ENCODE peak calls at places on chromosomes 1 and 21, in seven cellular contexts. A is OCI-LY7, O is ovary, C is tibial artery, D is GM23248, J is fibroblast of lung, K is fibroblast of mammary gland. S is an unnamed sample.

GRCh38 chr1:155082941-155083541 is 4.4 kb downstream of the EFNA3 start:
- DNase-seq in A (no peak), O (no peak), C (no peak), D (no peak), J (no peak), K (no peak), S (no peak)

GRCh38 chr1:155977607-155978324 is 581 bp downstream of the ARHGEF2 start:
- DNase-seq in A (no peak), O (peak), C (peak), D (peak), J (no peak), K (no peak), S (no peak)

GRCh38 chr21:41778974-41779600 is 12.2 kb upstream of the RIPK4 start:
- DNase-seq in A (no peak), O (no peak), C (no peak), D (no peak), J (no peak), K (no peak), S (no peak)

GRCh38 chr1:50268049-50268448 is 155.2 kb downstream of the DMRTA2 start:
- DNase-seq in A (peak), O (no peak), C (no peak), D (peak), J (no peak), K (no peak), S (peak)

GRCh38 chr1:172727956-172728603 is 69.2 kb downstream of the FASLG start:
- DNase-seq in A (peak), O (no peak), C (no peak), D (peak), J (peak), K (peak), S (peak)

GRCh38 chr1:175871647-175872046 is 128.3 kb upstream of the TNR start:
- DNase-seq in A (no peak), O (no peak), C (no peak), D (no peak), J (no peak), K (no peak), S (no peak)

GRCh38 chr1:152753586-152753985 is 4.2 kb upstream of the KPRP start:
- DNase-seq in A (no peak), O (no peak), C (no peak), D (no peak), J (no peak), K (no peak), S (no peak)

GRCh38 chr1:229221106-229222019 is 49.5 kb upstream of the RAB4A start:
- DNase-seq in A (no peak), O (no peak), C (no peak), D (no peak), J (peak), K (peak), S (peak)

GRCh38 chr1:40853113-40853999 is 8.8 kb downstream of the CITED4 start:
- DNase-seq in A (no peak), O (no peak), C (no peak), D (no peak), J (no peak), K (no peak), S (no peak)

GRCh38 chr21:40736145-40736544 is 110.8 kb downstream of the DSCAM start:
- DNase-seq in A (no peak), O (no peak), C (no peak), D (no peak), J (no peak), K (no peak), S (no peak)

GRCh38 chr1:101198842-101199636 is 37.8 kb upstream of the S1PR1 start:
- DNase-seq in A (no peak), O (no peak), C (no peak), D (no peak), J (no peak), K (no peak), S (no peak)

GRCh38 chr1:197918815-197919522 is 1.8 kb downstream of the LHX9 start:
- DNase-seq in A (no peak), O (no peak), C (peak), D (no peak), J (no peak), K (no peak), S (no peak)

GRCh38 chr21:39763282-39763970 is 18.4 kb downstream of the IGSF5 start:
- DNase-seq in A (no peak), O (peak), C (no peak), D (no peak), J (no peak), K (no peak), S (no peak)

GRCh38 chr1:33306561-33307493 is 14.1 kb downstream of the A3GALT2 start:
- DNase-seq in A (no peak), O (peak), C (peak), D (peak), J (peak), K (no peak), S (no peak)

GRCh38 chr1:203187306-203188264 is 1.1 kb upstream of the CHI3L1 start:
- DNase-seq in A (no peak), O (no peak), C (peak), D (no peak), J (no peak), K (no peak), S (no peak)

GRCh38 chr1:41662061-41662655 is 177.7 kb upstream of the EDN2 start:
- DNase-seq in A (no peak), O (peak), C (peak), D (peak), J (peak), K (peak), S (peak)

GRCh38 chr1:30388386-30388785 is 335.0 kb downstream of the MATN1 start:
- DNase-seq in A (no peak), O (no peak), C (peak), D (no peak), J (no peak), K (no peak), S (no peak)

GRCh38 chr1:61171915-61172485 is 89.6 kb downstream of the NFIA start:
- DNase-seq in A (no peak), O (no peak), C (no peak), D (no peak), J (no peak), K (peak), S (no peak)

GRCh38 chr1:38455829-38456563 is 403.6 kb downstream of the RRAGC start:
- DNase-seq in A (no peak), O (no peak), C (no peak), D (no peak), J (no peak), K (no peak), S (no peak)

GRCh38 chr1:65180977-65181376 is 33.0 kb downstream of the AK4 start:
- DNase-seq in A (no peak), O (no peak), C (no peak), D (no peak), J (no peak), K (no peak), S (no peak)

GRCh38 chr1:116376734-116377096 is 3.7 kb downstream of the ATP1A1 start:
- DNase-seq in A (no peak), O (no peak), C (no peak), D (peak), J (no peak), K (no peak), S (no peak)
- H3K4me3 ChIP-seq in A (peak), O (no peak), C (peak), D (peak), J (no peak), K (no peak), S (no peak)

GRCh38 chr1:161013591-161014513 is 7.1 kb downstream of the F11R start:
- DNase-seq in A (peak), O (peak), C (peak), D (peak), J (peak), K (peak), S (peak)
- H3K4me3 ChIP-seq in A (peak), O (no peak), C (no peak), D (no peak), J (no peak), K (no peak), S (peak)

DNA sequence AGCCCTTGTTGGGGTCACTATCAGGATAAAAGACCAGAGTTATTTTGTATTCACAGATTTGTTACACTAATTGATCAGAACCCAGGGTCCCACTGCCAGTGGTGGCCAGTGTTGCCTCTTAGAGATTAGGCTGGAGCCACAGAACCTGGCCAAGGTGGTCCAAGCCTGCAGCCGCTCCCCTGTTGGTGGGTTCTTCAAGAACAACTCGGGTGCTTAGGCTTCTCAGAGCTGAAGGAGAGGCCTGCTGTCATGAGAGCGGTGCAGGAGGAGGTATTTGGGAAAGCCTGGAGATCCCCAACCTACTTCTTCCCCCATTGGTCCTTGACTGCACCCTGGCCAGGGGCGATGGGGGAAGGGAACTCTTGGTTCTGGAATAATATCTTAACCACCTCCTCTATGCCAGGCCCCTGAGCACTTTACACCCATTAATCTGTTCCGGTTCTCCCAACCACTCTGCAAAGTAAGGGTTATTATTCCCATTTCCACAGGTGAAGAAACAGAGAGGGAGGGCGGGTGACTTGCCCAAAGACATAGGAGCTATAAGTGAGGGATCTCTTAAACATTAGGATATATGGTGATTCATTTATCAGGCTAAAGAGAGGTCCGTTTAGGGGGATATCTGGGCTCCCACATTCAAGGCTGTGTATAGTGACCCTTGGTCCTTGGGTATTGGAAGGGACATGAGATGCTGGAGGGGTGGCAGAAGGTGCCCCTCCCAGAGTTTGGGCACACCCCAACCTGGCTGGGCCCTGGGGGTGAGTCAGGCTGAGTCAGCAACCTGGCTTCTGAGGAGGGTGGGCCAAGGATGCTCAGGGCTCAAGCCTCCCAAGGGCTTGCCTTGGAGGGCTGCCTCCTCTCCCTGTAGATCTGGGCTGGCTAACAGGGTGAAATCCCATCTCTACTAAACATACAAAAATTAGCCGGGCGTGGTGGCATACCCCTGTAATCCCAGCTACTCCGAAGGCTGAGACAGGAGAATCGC is 5.1 kb downstream of the TRNP1 start:
- DNase-seq in A (no peak), O (no peak), C (no peak), D (peak), J (peak), K (peak), S (no peak)
- H3K4me3 ChIP-seq in A (no peak), O (no peak), C (no peak), D (peak), J (no peak), K (peak), S (no peak)

GRCh38 chr1:205256956-205257615 is 29.3 kb downstream of the TMCC2 start:
- DNase-seq in A (no peak), O (no peak), C (no peak), D (no peak), J (no peak), K (no peak), S (no peak)
- H3K4me3 ChIP-seq in A (no peak), O (no peak), C (no peak), D (no peak), J (no peak), K (no peak), S (no peak)

DNA sequence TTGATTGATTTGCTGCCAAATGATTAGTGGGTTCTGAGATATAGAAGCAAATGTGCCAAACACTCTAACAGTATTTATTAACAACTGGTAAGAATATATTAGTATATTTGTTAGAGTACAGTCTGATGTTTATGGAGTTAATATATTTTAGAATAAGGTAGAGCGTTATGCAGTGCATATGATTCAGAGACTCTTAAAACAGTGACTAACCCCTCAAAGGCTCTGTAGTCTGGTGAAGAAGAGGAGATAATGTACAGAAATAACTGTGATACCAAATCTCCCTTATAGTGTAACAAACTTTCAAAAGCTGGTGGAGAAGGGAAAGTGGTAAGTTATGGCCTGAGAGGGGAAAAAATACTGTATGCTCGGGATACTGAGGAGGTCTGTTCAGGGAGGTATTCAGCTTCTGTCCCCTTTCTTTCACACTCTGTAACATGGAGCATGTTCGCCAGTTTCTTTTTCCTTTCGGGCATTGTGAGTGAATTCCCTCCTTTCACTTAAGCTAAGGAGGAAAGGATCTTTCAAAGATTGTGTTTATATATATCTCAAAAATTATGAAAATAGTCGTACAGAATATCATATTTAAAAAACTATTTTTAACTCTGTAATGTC is 121.2 kb downstream of the ADGRL2 start:
- DNase-seq in A (no peak), O (no peak), C (no peak), D (peak), J (no peak), K (no peak), S (no peak)
- H3K4me3 ChIP-seq in A (no peak), O (no peak), C (no peak), D (no peak), J (peak), K (no peak), S (no peak)

GRCh38 chr1:226736001-226736907 is 2.8 kb downstream of the ITPKB start:
- DNase-seq in A (peak), O (no peak), C (peak), D (no peak), J (no peak), K (no peak), S (no peak)
- H3K4me3 ChIP-seq in A (peak), O (peak), C (peak), D (no peak), J (no peak), K (no peak), S (no peak)

GRCh38 chr1:243798726-243799125 is 51.3 kb downstream of the AKT3 start:
- DNase-seq in A (no peak), O (no peak), C (no peak), D (peak), J (peak), K (peak), S (no peak)
- H3K4me3 ChIP-seq in A (no peak), O (no peak), C (no peak), D (peak), J (no peak), K (no peak), S (no peak)

DNA sequence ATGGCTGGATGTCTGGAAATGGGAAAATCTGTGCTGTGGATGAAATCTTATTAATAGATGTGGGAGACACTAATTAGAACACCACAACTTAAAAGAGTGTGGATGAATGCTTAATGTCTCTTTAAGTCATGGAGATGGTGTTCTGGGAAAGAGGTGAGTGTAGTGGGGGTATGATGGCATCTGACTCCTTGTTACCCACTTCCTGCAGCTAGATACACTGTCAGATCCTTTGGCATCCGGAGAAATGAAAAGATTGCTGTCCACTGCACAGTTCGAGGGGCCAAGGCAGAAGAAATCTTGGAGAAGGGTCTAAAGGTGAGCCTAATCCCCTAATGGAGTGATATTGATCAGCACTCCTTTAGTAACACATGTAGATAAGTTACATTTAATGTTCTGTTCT is 2.0 kb downstream of the RPL11 start:
- DNase-seq in A (no peak), O (no peak), C (no peak), D (no peak), J (no peak), K (no peak), S (no peak)
- H3K4me3 ChIP-seq in A (peak), O (no peak), C (no peak), D (peak), J (no peak), K (peak), S (no peak)